ENCODE peak calls at places on chromosomes 5 and 9, in eight cellular contexts. X is pancreas, M is tibial nerve, J is ovary, W is tibial artery, A is mesendoderm, F is fibroblast of lung, U is MM.1S. N is an unnamed sample.
A peak's percentile ranks its signal among the peaks of the same experiment; 100 is the strongest.

GRCh38 chr5:9233035-9233434 is 312.8 kb downstream of the SEMA5A start:
- DNase-seq in X (no peak), M (no peak), J (no peak), W (no peak), A (no peak), F (no peak), U (no peak), N (no peak)

GRCh38 chr5:17810734-17811133 is 176.5 kb downstream of the TAF11L14 start:
- DNase-seq in X (no peak), M (no peak), J (no peak), W (no peak), A (no peak), F (no peak), U (no peak), N (no peak)

GRCh38 chr5:172692451-172692850 is 51.4 kb downstream of the NEURL1B start:
- DNase-seq in X (no peak), M (no peak), J (peak; percentile 8), W (no peak), A (no peak), F (no peak), U (no peak), N (no peak)

GRCh38 chr9:83708515-83709158 is 879 bp upstream of the UBQLN1 start:
- DNase-seq in X (peak; percentile 70), M (peak; percentile 84), J (peak; percentile 63), W (peak; percentile 89), A (peak; percentile 70), F (peak; percentile 40), U (peak; percentile 65), N (no peak)

GRCh38 chr9:35790385-35791291 is 753 bp upstream of the NPR2 start:
- DNase-seq in X (peak; percentile 65), M (peak; percentile 78), J (peak; percentile 76), W (peak; percentile 82), A (peak; percentile 91), F (peak; percentile 72), U (peak; percentile 66), N (peak; percentile 66)

GRCh38 chr9:116627433-116627832 is 59.7 kb upstream of the TRIM32 start:
- DNase-seq in X (no peak), M (no peak), J (no peak), W (no peak), A (no peak), F (no peak), U (no peak), N (no peak)

GRCh38 chr5:55570026-55570425 is 35.3 kb upstream of the PLPP1 start:
- DNase-seq in X (no peak), M (peak; percentile 33), J (no peak), W (no peak), A (peak; percentile 63), F (peak; percentile 90), U (no peak), N (no peak)

GRCh38 chr9:70106571-70106970 is 62.9 kb downstream of the MAMDC2 start:
- DNase-seq in X (no peak), M (no peak), J (no peak), W (no peak), A (no peak), F (no peak), U (no peak), N (no peak)

DNA sequence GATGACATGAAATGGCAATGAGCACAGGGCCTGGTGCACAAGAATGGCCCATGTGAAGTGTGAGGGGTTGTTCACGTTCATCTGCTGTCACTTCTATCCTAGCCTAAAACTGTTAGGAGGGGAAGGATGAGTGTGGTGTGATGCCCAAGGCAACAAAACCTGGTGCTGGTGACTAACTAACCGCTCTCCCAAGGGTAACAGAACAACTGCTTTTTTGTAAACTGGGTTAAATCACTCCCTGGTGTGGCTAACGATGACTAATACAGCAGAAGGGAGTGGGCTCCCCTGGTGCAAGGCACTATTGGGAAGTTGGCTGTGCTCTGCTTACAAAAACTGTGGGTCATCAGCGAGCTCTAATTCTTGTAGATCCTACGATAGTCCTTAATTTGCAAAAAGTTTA is 103.2 kb upstream of the VCAN start:
- DNase-seq in X (no peak), M (no peak), J (no peak), W (peak; percentile 29), A (peak; percentile 3), F (peak; percentile 91), U (no peak), N (no peak)
- H3K27ac ChIP-seq in X (no peak overlapping the region), M (peak overlapping the region; percentile 70), J (no peak overlapping the region), W (no peak overlapping the region), A (no peak overlapping the region), F (no peak overlapping the region), U (no peak overlapping the region), N (no peak overlapping the region)

GRCh38 chr9:127183814-127184582 is 61.6 kb upstream of the ANGPTL2 start:
- DNase-seq in X (no peak), M (peak; percentile 63), J (peak; percentile 33), W (peak; percentile 86), A (peak; percentile 38), F (no peak), U (no peak), N (no peak)
- H3K4me1 ChIP-seq in X (no peaks in the 10 kb centered on the region), M (no peaks in the 10 kb centered on the region), J (peaks cover 32% of the 10 kb centered on the region), W (peaks cover 16% of the 10 kb centered on the region), A (peaks cover 3% of the 10 kb centered on the region), F (peaks cover 43% of the 10 kb centered on the region), U (no peaks in the 10 kb centered on the region), N (no peaks in the 10 kb centered on the region)

GRCh38 chr5:133698646-133699526 is 86.5 kb upstream of the FSTL4 start:
- DNase-seq in X (no peak), M (no peak), J (no peak), W (no peak), A (no peak), F (no peak), U (peak; percentile 58), N (no peak)
- H3K4me3 ChIP-seq in X (no peak overlapping the region), M (no peak overlapping the region), J (no peak overlapping the region), W (no peak overlapping the region), A (no peak overlapping the region), F (no peak overlapping the region), U (no peak overlapping the region), N (no peak overlapping the region)

GRCh38 chr9:38067611-38067891 is 1.5 kb downstream of the SHB start:
- DNase-seq in X (peak; percentile 48), M (no peak), J (no peak), W (no peak), A (no peak), F (no peak), U (no peak), N (no peak)

GRCh38 chr9:38067892-38068615 is 973 bp downstream of the SHB start:
- DNase-seq in X (peak; percentile 46), M (no peak), J (peak; percentile 54), W (no peak), A (no peak), F (no peak), U (no peak), N (no peak)

GRCh38 chr9:38066907-38067610 is 2.0 kb downstream of the SHB start:
- DNase-seq in X (peak; percentile 66), M (peak; percentile 26), J (peak; percentile 56), W (peak; percentile 66), A (peak; percentile 51), F (peak; percentile 34), U (no peak), N (peak; percentile 28)

GRCh38 chr9:38068866-38069628 is at the start of gene SHB:
- DNase-seq in X (peak; percentile 86), M (peak; percentile 66), J (peak; percentile 81), W (peak; percentile 69), A (no peak), F (peak; percentile 43), U (peak; percentile 81), N (peak; percentile 54)

GRCh38 chr9:38068616-38068865 is 486 bp downstream of the SHB start:
- DNase-seq in X (no peak), M (no peak), J (no peak), W (no peak), A (no peak), F (peak; percentile 62), U (peak; percentile 51), N (no peak)
- H3K27ac ChIP-seq in X (peak overlapping the region; percentile 87), M (peak overlapping the region; percentile 94), J (peak overlapping the region; percentile 74), W (peak overlapping the region; percentile 94), A (peak overlapping the region; percentile 99), F (peak overlapping the region; percentile 79), U (no peak overlapping the region), N (peak overlapping the region; percentile 69)

GRCh38 chr9:133372144-133372543 is 3.7 kb downstream of the SURF4 start:
- DNase-seq in X (peak; percentile 18), M (no peak), J (no peak), W (peak; percentile 33), A (no peak), F (no peak), U (no peak), N (no peak)
- H3K4me1 ChIP-seq in X (peaks cover 56% of the 10 kb centered on the region), M (no peaks in the 10 kb centered on the region), J (peaks cover 11% of the 10 kb centered on the region), W (no peaks in the 10 kb centered on the region), A (no peaks in the 10 kb centered on the region), F (peaks cover 10% of the 10 kb centered on the region), U (no peaks in the 10 kb centered on the region), N (peaks cover 52% of the 10 kb centered on the region)

DNA sequence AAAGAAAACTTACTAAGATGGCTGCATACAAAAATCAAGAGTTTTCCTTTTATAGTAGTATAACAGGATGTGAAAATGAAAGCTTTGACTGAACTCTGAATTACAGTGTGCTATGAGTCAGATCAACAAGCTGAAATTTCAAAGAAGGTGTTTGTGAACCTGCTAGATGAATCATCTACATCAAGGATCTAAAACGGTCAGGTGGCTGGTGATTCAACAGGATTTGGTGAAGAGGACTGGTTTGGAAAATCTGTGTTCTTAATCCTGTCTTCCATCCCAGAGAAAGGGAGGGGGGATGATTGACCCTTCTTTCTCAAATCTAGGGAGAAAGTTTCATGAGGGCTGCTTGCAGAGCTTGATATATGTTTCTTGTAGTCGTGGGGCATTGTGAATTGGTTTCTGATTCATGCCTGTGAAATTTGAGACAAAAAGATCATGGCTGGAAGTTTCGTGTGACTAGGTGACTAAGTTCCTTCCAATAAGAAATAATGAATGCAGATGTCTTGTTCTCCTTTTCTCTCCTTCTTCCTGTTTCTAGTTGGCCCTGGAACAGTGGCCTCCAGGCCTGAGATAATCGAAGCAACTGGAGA is 67.0 kb downstream of the MRPS30 start:
- DNase-seq in X (no peak), M (no peak), J (no peak), W (no peak), A (peak; percentile 20), F (peak; percentile 94), U (peak; percentile 85), N (peak; percentile 3)
- H3K4me3 ChIP-seq in X (no peak overlapping the region), M (no peak overlapping the region), J (no peak overlapping the region), W (no peak overlapping the region), A (no peak overlapping the region), F (peak overlapping the region; percentile 7), U (peak overlapping the region; percentile 16), N (no peak overlapping the region)

DNA sequence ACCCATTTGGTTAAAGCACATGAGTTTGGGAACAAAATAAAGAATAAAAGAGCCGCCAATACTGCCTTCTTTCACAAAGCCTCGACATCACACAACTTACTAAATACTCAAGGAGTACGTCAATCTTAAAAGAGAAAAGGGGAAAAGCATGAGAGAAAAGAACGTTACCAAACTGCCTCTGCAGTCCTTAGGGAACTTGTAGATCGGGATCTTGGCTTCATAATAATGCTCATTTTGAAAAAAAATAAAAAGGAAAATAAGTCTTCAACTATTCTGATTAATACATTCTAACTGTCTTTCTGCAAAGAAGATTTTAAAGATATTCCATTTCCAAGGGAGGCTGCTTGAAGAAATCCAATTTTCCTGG is 618.4 kb downstream of the PDE4D start:
- DNase-seq in X (no peak), M (no peak), J (no peak), W (no peak), A (no peak), F (no peak), U (no peak), N (no peak)
- H3K27ac ChIP-seq in X (peak overlapping the region; percentile 72), M (peak overlapping the region; percentile 58), J (no peak overlapping the region), W (peak overlapping the region; percentile 81), A (no peak overlapping the region), F (no peak overlapping the region), U (no peak overlapping the region), N (no peak overlapping the region)